ENCODE peak calls at places on chromosomes 4 and X, in eight cellular contexts. D is mammary epithelial cell; K is NCI-H1092; H is Daoy; S is adipocyte; B is LoVo; Q is H9; P is stimulated activated CD8-positive, alpha-beta memory T cell treated with anti-CD3 and anti-CD28 coated beads, Interleukin-15, amount 100 ng/mL, for 24 hours. A is an unnamed sample.

GRCh38 chr4:26288308-26288982 is 32.4 kb upstream of the RBPJ start:
- DNase-seq in D (no peak), K (no peak), H (peak), S (peak), B (no peak), Q (no peak), P (no peak), A (no peak)

GRCh38 chrX:43756076-43756475 is 100.0 kb downstream of the MAOA start:
- DNase-seq in D (no peak), K (no peak), H (no peak), S (no peak), B (no peak), Q (no peak), P (no peak), A (no peak)

GRCh38 chrX:129139837-129140679 is 383.2 kb downstream of the SMARCA1 start:
- DNase-seq in D (no peak), K (peak), H (no peak), S (no peak), B (no peak), Q (no peak), P (no peak), A (no peak)

GRCh38 chr4:102808009-102808408 is 19.3 kb downstream of the UBE2D3 start:
- DNase-seq in D (no peak), K (no peak), H (no peak), S (no peak), B (no peak), Q (no peak), P (no peak), A (no peak)

GRCh38 chrX:63918611-63919010 is 133.6 kb upstream of the ARHGEF9 start:
- DNase-seq in D (peak), K (no peak), H (no peak), S (peak), B (no peak), Q (no peak), P (no peak), A (peak)

GRCh38 chr4:184355111-184355604 is 119.2 kb downstream of the IRF2 start:
- DNase-seq in D (peak), K (no peak), H (peak), S (peak), B (no peak), Q (peak), P (no peak), A (no peak)

GRCh38 chrX:49166914-49167739 is 4.6 kb downstream of the MAGIX start:
- DNase-seq in D (peak), K (peak), H (peak), S (peak), B (no peak), Q (no peak), P (peak), A (peak)

GRCh38 chrX:135477576-135477975 is 42.9 kb upstream of the INTS6L start:
- DNase-seq in D (peak), K (peak), H (peak), S (peak), B (peak), Q (peak), P (no peak), A (peak)

GRCh38 chr4:73446336-73446938 is 10.4 kb downstream of the AFP start:
- DNase-seq in D (peak), K (peak), H (peak), S (peak), B (peak), Q (no peak), P (no peak), A (peak)

GRCh38 chr4:7089211-7089964 is 21.5 kb upstream of the GRPEL1 start:
- DNase-seq in D (no peak), K (no peak), H (no peak), S (no peak), B (no peak), Q (no peak), P (no peak), A (no peak)

A was measured in Karpas-422.